ENCODE peak calls at places on chromosomes 3 and 15, in nine cellular contexts. One of them, this sample, is unnamed.

GRCh38 chr15:83283813-83284562 is 476 bp downstream of the BNC1 start:
- DNase-seq in activated T-helper 1 cell treated with anti-CD3 and anti-CD28 coated beads, Interleukin-2, amount 50 U/mL, for 16 hours: no peak
- DNase-seq in left lobe of liver: no peak
- DNase-seq in CD4-positive, alpha-beta T cell: no peak
- DNase-seq in HuH-7: no peak
- DNase-seq in sigmoid colon: no peak
- DNase-seq in mesendoderm: peak
- DNase-seq in mucosa of gallbladder: no peak
- DNase-seq in glomerular endothelial cell: no peak
- DNase-seq in this sample: peak

GRCh38 chr3:169133178-169134161 is 530.0 kb downstream of the MECOM start:
- DNase-seq in activated T-helper 1 cell treated with anti-CD3 and anti-CD28 coated beads, Interleukin-2, amount 50 U/mL, for 16 hours: no peak
- DNase-seq in left lobe of liver: no peak
- DNase-seq in CD4-positive, alpha-beta T cell: no peak
- DNase-seq in HuH-7: no peak
- DNase-seq in sigmoid colon: no peak
- DNase-seq in mesendoderm: no peak
- DNase-seq in mucosa of gallbladder: no peak
- DNase-seq in glomerular endothelial cell: no peak
- DNase-seq in this sample: peak

GRCh38 chr3:168847293-168847883 is 751.7 kb upstream of the GOLIM4 start:
- DNase-seq in activated T-helper 1 cell treated with anti-CD3 and anti-CD28 coated beads, Interleukin-2, amount 50 U/mL, for 16 hours: no peak
- DNase-seq in left lobe of liver: no peak
- DNase-seq in CD4-positive, alpha-beta T cell: no peak
- DNase-seq in HuH-7: no peak
- DNase-seq in sigmoid colon: no peak
- DNase-seq in mesendoderm: peak
- DNase-seq in mucosa of gallbladder: no peak
- DNase-seq in glomerular endothelial cell: no peak
- DNase-seq in this sample: peak

GRCh38 chr15:66591322-66591862 is 25.6 kb upstream of the LCTL start:
- DNase-seq in activated T-helper 1 cell treated with anti-CD3 and anti-CD28 coated beads, Interleukin-2, amount 50 U/mL, for 16 hours: no peak
- DNase-seq in left lobe of liver: no peak
- DNase-seq in CD4-positive, alpha-beta T cell: no peak
- DNase-seq in HuH-7: no peak
- DNase-seq in sigmoid colon: no peak
- DNase-seq in mesendoderm: no peak
- DNase-seq in mucosa of gallbladder: no peak
- DNase-seq in glomerular endothelial cell: no peak
- DNase-seq in this sample: no peak

GRCh38 chr15:29132110-29132420 is 137.6 kb downstream of the NSMCE3 start:
- DNase-seq in activated T-helper 1 cell treated with anti-CD3 and anti-CD28 coated beads, Interleukin-2, amount 50 U/mL, for 16 hours: no peak
- DNase-seq in left lobe of liver: no peak
- DNase-seq in CD4-positive, alpha-beta T cell: no peak
- DNase-seq in HuH-7: no peak
- DNase-seq in sigmoid colon: peak
- DNase-seq in mesendoderm: no peak
- DNase-seq in mucosa of gallbladder: no peak
- DNase-seq in glomerular endothelial cell: no peak
- DNase-seq in this sample: peak

GRCh38 chr15:66623801-66624453 is 58.1 kb upstream of the LCTL start:
- DNase-seq in activated T-helper 1 cell treated with anti-CD3 and anti-CD28 coated beads, Interleukin-2, amount 50 U/mL, for 16 hours: no peak
- DNase-seq in left lobe of liver: no peak
- DNase-seq in CD4-positive, alpha-beta T cell: no peak
- DNase-seq in HuH-7: no peak
- DNase-seq in sigmoid colon: no peak
- DNase-seq in mesendoderm: no peak
- DNase-seq in mucosa of gallbladder: no peak
- DNase-seq in glomerular endothelial cell: no peak
- DNase-seq in this sample: no peak

GRCh38 chr15:76184640-76185020 is 124.8 kb downstream of the TMEM266 start:
- DNase-seq in activated T-helper 1 cell treated with anti-CD3 and anti-CD28 coated beads, Interleukin-2, amount 50 U/mL, for 16 hours: no peak
- DNase-seq in left lobe of liver: no peak
- DNase-seq in CD4-positive, alpha-beta T cell: no peak
- DNase-seq in HuH-7: no peak
- DNase-seq in sigmoid colon: no peak
- DNase-seq in mesendoderm: no peak
- DNase-seq in mucosa of gallbladder: no peak
- DNase-seq in glomerular endothelial cell: no peak
- DNase-seq in this sample: no peak

GRCh38 chr15:80836991-80837390 is 57.8 kb downstream of the CEMIP start:
- DNase-seq in activated T-helper 1 cell treated with anti-CD3 and anti-CD28 coated beads, Interleukin-2, amount 50 U/mL, for 16 hours: no peak
- DNase-seq in left lobe of liver: no peak
- DNase-seq in CD4-positive, alpha-beta T cell: no peak
- DNase-seq in HuH-7: no peak
- DNase-seq in sigmoid colon: no peak
- DNase-seq in mesendoderm: no peak
- DNase-seq in mucosa of gallbladder: no peak
- DNase-seq in glomerular endothelial cell: no peak
- DNase-seq in this sample: peak

GRCh38 chr3:195068045-195068444 is 202.9 kb downstream of the XXYLT1 start:
- DNase-seq in activated T-helper 1 cell treated with anti-CD3 and anti-CD28 coated beads, Interleukin-2, amount 50 U/mL, for 16 hours: no peak
- DNase-seq in left lobe of liver: no peak
- DNase-seq in CD4-positive, alpha-beta T cell: no peak
- DNase-seq in HuH-7: no peak
- DNase-seq in sigmoid colon: no peak
- DNase-seq in mesendoderm: no peak
- DNase-seq in mucosa of gallbladder: no peak
- DNase-seq in glomerular endothelial cell: no peak
- DNase-seq in this sample: peak

GRCh38 chr3:73552700-73553099 is 72.0 kb downstream of the PDZRN3 start:
- DNase-seq in activated T-helper 1 cell treated with anti-CD3 and anti-CD28 coated beads, Interleukin-2, amount 50 U/mL, for 16 hours: no peak
- DNase-seq in left lobe of liver: no peak
- DNase-seq in CD4-positive, alpha-beta T cell: no peak
- DNase-seq in HuH-7: no peak
- DNase-seq in sigmoid colon: no peak
- DNase-seq in mesendoderm: peak
- DNase-seq in mucosa of gallbladder: no peak
- DNase-seq in glomerular endothelial cell: no peak
- DNase-seq in this sample: peak

GRCh38 chr3:192957441-192957951 is 39.8 kb upstream of the MB21D2 start:
- DNase-seq in activated T-helper 1 cell treated with anti-CD3 and anti-CD28 coated beads, Interleukin-2, amount 50 U/mL, for 16 hours: no peak
- DNase-seq in left lobe of liver: no peak
- DNase-seq in CD4-positive, alpha-beta T cell: no peak
- DNase-seq in HuH-7: peak
- DNase-seq in sigmoid colon: peak
- DNase-seq in mesendoderm: no peak
- DNase-seq in mucosa of gallbladder: peak
- DNase-seq in glomerular endothelial cell: peak
- DNase-seq in this sample: no peak

GRCh38 chr15:82165948-82166376 is 96.6 kb downstream of the EFL1 start:
- DNase-seq in activated T-helper 1 cell treated with anti-CD3 and anti-CD28 coated beads, Interleukin-2, amount 50 U/mL, for 16 hours: no peak
- DNase-seq in left lobe of liver: no peak
- DNase-seq in CD4-positive, alpha-beta T cell: no peak
- DNase-seq in HuH-7: no peak
- DNase-seq in sigmoid colon: no peak
- DNase-seq in mesendoderm: no peak
- DNase-seq in mucosa of gallbladder: no peak
- DNase-seq in glomerular endothelial cell: no peak
- DNase-seq in this sample: peak

GRCh38 chr15:36527512-36528162 is 51.8 kb upstream of the CDIN1 start:
- DNase-seq in activated T-helper 1 cell treated with anti-CD3 and anti-CD28 coated beads, Interleukin-2, amount 50 U/mL, for 16 hours: no peak
- DNase-seq in left lobe of liver: no peak
- DNase-seq in CD4-positive, alpha-beta T cell: no peak
- DNase-seq in HuH-7: no peak
- DNase-seq in sigmoid colon: no peak
- DNase-seq in mesendoderm: no peak
- DNase-seq in mucosa of gallbladder: no peak
- DNase-seq in glomerular endothelial cell: no peak
- DNase-seq in this sample: peak

GRCh38 chr3:4421121-4421520 is 45.9 kb downstream of the SUMF1 start:
- DNase-seq in activated T-helper 1 cell treated with anti-CD3 and anti-CD28 coated beads, Interleukin-2, amount 50 U/mL, for 16 hours: no peak
- DNase-seq in left lobe of liver: no peak
- DNase-seq in CD4-positive, alpha-beta T cell: no peak
- DNase-seq in HuH-7: no peak
- DNase-seq in sigmoid colon: no peak
- DNase-seq in mesendoderm: no peak
- DNase-seq in mucosa of gallbladder: no peak
- DNase-seq in glomerular endothelial cell: no peak
- DNase-seq in this sample: no peak

GRCh38 chr15:40266828-40267304 is 16.0 kb downstream of the ANKRD63 start:
- DNase-seq in activated T-helper 1 cell treated with anti-CD3 and anti-CD28 coated beads, Interleukin-2, amount 50 U/mL, for 16 hours: no peak
- DNase-seq in left lobe of liver: no peak
- DNase-seq in CD4-positive, alpha-beta T cell: no peak
- DNase-seq in HuH-7: no peak
- DNase-seq in sigmoid colon: peak
- DNase-seq in mesendoderm: peak
- DNase-seq in mucosa of gallbladder: peak
- DNase-seq in glomerular endothelial cell: peak
- DNase-seq in this sample: no peak

GRCh38 chr3:127688416-127689265 is 15.9 kb downstream of the ABTB1 start:
- DNase-seq in activated T-helper 1 cell treated with anti-CD3 and anti-CD28 coated beads, Interleukin-2, amount 50 U/mL, for 16 hours: no peak
- DNase-seq in left lobe of liver: peak
- DNase-seq in CD4-positive, alpha-beta T cell: no peak
- DNase-seq in HuH-7: no peak
- DNase-seq in sigmoid colon: peak
- DNase-seq in mesendoderm: no peak
- DNase-seq in mucosa of gallbladder: no peak
- DNase-seq in glomerular endothelial cell: no peak
- DNase-seq in this sample: peak

GRCh38 chr3:122306622-122306953 is 18.5 kb upstream of the CSTA start:
- DNase-seq in activated T-helper 1 cell treated with anti-CD3 and anti-CD28 coated beads, Interleukin-2, amount 50 U/mL, for 16 hours: no peak
- DNase-seq in left lobe of liver: no peak
- DNase-seq in CD4-positive, alpha-beta T cell: no peak
- DNase-seq in HuH-7: no peak
- DNase-seq in sigmoid colon: no peak
- DNase-seq in mesendoderm: no peak
- DNase-seq in mucosa of gallbladder: no peak
- DNase-seq in glomerular endothelial cell: no peak
- DNase-seq in this sample: no peak

GRCh38 chr3:55720614-55721013 is 233.5 kb upstream of the WNT5A start:
- DNase-seq in activated T-helper 1 cell treated with anti-CD3 and anti-CD28 coated beads, Interleukin-2, amount 50 U/mL, for 16 hours: no peak
- DNase-seq in left lobe of liver: no peak
- DNase-seq in CD4-positive, alpha-beta T cell: no peak
- DNase-seq in HuH-7: no peak
- DNase-seq in sigmoid colon: no peak
- DNase-seq in mesendoderm: peak
- DNase-seq in mucosa of gallbladder: no peak
- DNase-seq in glomerular endothelial cell: no peak
- DNase-seq in this sample: peak

GRCh38 chr15:44537728-44538240 is 837 bp downstream of the EIF3J start:
- DNase-seq in activated T-helper 1 cell treated with anti-CD3 and anti-CD28 coated beads, Interleukin-2, amount 50 U/mL, for 16 hours: no peak
- DNase-seq in left lobe of liver: no peak
- DNase-seq in CD4-positive, alpha-beta T cell: no peak
- DNase-seq in HuH-7: peak
- DNase-seq in sigmoid colon: no peak
- DNase-seq in mesendoderm: peak
- DNase-seq in mucosa of gallbladder: no peak
- DNase-seq in glomerular endothelial cell: no peak
- DNase-seq in this sample: peak

GRCh38 chr3:158696618-158697017 is 24.2 kb upstream of the LXN start:
- DNase-seq in activated T-helper 1 cell treated with anti-CD3 and anti-CD28 coated beads, Interleukin-2, amount 50 U/mL, for 16 hours: no peak
- DNase-seq in left lobe of liver: no peak
- DNase-seq in CD4-positive, alpha-beta T cell: no peak
- DNase-seq in HuH-7: no peak
- DNase-seq in sigmoid colon: no peak
- DNase-seq in mesendoderm: no peak
- DNase-seq in mucosa of gallbladder: no peak
- DNase-seq in glomerular endothelial cell: no peak
- DNase-seq in this sample: no peak

GRCh38 chr15:88744548-88745020 is 58.7 kb upstream of the ACAN start:
- DNase-seq in activated T-helper 1 cell treated with anti-CD3 and anti-CD28 coated beads, Interleukin-2, amount 50 U/mL, for 16 hours: no peak
- DNase-seq in left lobe of liver: no peak
- DNase-seq in CD4-positive, alpha-beta T cell: no peak
- DNase-seq in HuH-7: no peak
- DNase-seq in sigmoid colon: no peak
- DNase-seq in mesendoderm: peak
- DNase-seq in mucosa of gallbladder: no peak
- DNase-seq in glomerular endothelial cell: no peak
- DNase-seq in this sample: no peak

GRCh38 chr3:57060089-57060829 is at the start of gene SPATA12:
- DNase-seq in activated T-helper 1 cell treated with anti-CD3 and anti-CD28 coated beads, Interleukin-2, amount 50 U/mL, for 16 hours: no peak
- DNase-seq in left lobe of liver: no peak
- DNase-seq in CD4-positive, alpha-beta T cell: no peak
- DNase-seq in HuH-7: peak
- DNase-seq in sigmoid colon: peak
- DNase-seq in mesendoderm: peak
- DNase-seq in mucosa of gallbladder: peak
- DNase-seq in glomerular endothelial cell: peak
- DNase-seq in this sample: peak

This sample was measured in NCI-H69.